ENCODE peak calls at places on chromosomes 16 and 17, in eight cellular contexts. One of them, this sample, is unnamed.

GRCh38 chr17:6796887-6797490 is 21.0 kb downstream of the FBXO39 start:
- DNase-seq in fibroblast of lung: no peak
- DNase-seq in stimulated activated CD4-positive, alpha-beta T cell treated with anti-CD3 and anti-CD28 coated beads, Interleukin-4, amount 100 ng/mL, for 24 hours: no peak
- DNase-seq in mucosa of gallbladder: no peak
- DNase-seq in H4: no peak
- DNase-seq in Peyer's patch: no peak
- DNase-seq in ELR: peak; percentile 58
- DNase-seq in heart left ventricle: no peak
- DNase-seq in this sample: no peak

GRCh38 chr16:23436992-23437391 is 16.0 kb downstream of the COG7 start:
- DNase-seq in ELR: no peak
- DNase-seq in Peyer's patch: no peak
- DNase-seq in stimulated activated CD4-positive, alpha-beta T cell treated with anti-CD3 and anti-CD28 coated beads, Interleukin-4, amount 100 ng/mL, for 24 hours: no peak
- DNase-seq in fibroblast of lung: no peak
- DNase-seq in mucosa of gallbladder: no peak
- DNase-seq in heart left ventricle: no peak
- DNase-seq in H4: no peak
- DNase-seq in this sample: no peak

GRCh38 chr17:50354776-50355175 is 8.8 kb downstream of the XYLT2 start:
- DNase-seq in Peyer's patch: peak; percentile 46
- DNase-seq in fibroblast of lung: no peak
- DNase-seq in heart left ventricle: no peak
- DNase-seq in mucosa of gallbladder: no peak
- DNase-seq in H4: no peak
- DNase-seq in stimulated activated CD4-positive, alpha-beta T cell treated with anti-CD3 and anti-CD28 coated beads, Interleukin-4, amount 100 ng/mL, for 24 hours: no peak
- DNase-seq in ELR: no peak
- DNase-seq in this sample: no peak

GRCh38 chr17:45394913-45395568 is 37.6 kb downstream of the ARHGAP27 start:
- DNase-seq in ELR: peak; percentile 93
- DNase-seq in Peyer's patch: peak; percentile 75
- DNase-seq in heart left ventricle: peak; percentile 77
- DNase-seq in mucosa of gallbladder: peak; percentile 62
- DNase-seq in fibroblast of lung: peak; percentile 91
- DNase-seq in stimulated activated CD4-positive, alpha-beta T cell treated with anti-CD3 and anti-CD28 coated beads, Interleukin-4, amount 100 ng/mL, for 24 hours: peak; percentile 44
- DNase-seq in H4: peak; percentile 69
- DNase-seq in this sample: peak; percentile 80

GRCh38 chr16:19165101-19165500 is 2.9 kb upstream of the SYT17 start:
- DNase-seq in ELR: no peak
- DNase-seq in mucosa of gallbladder: no peak
- DNase-seq in fibroblast of lung: no peak
- DNase-seq in stimulated activated CD4-positive, alpha-beta T cell treated with anti-CD3 and anti-CD28 coated beads, Interleukin-4, amount 100 ng/mL, for 24 hours: no peak
- DNase-seq in heart left ventricle: no peak
- DNase-seq in Peyer's patch: no peak
- DNase-seq in H4: no peak
- DNase-seq in this sample: no peak

GRCh38 chr16:82655315-82655714 is 28.5 kb downstream of the CDH13 start:
- DNase-seq in fibroblast of lung: peak; percentile 85
- DNase-seq in ELR: peak; percentile 94
- DNase-seq in heart left ventricle: peak; percentile 48
- DNase-seq in H4: peak; percentile 91
- DNase-seq in mucosa of gallbladder: peak; percentile 29
- DNase-seq in stimulated activated CD4-positive, alpha-beta T cell treated with anti-CD3 and anti-CD28 coated beads, Interleukin-4, amount 100 ng/mL, for 24 hours: peak; percentile 68
- DNase-seq in Peyer's patch: peak; percentile 86
- DNase-seq in this sample: no peak

GRCh38 chr16:82784567-82784956 is 157.8 kb downstream of the CDH13 start:
- DNase-seq in mucosa of gallbladder: no peak
- DNase-seq in stimulated activated CD4-positive, alpha-beta T cell treated with anti-CD3 and anti-CD28 coated beads, Interleukin-4, amount 100 ng/mL, for 24 hours: no peak
- DNase-seq in heart left ventricle: no peak
- DNase-seq in H4: no peak
- DNase-seq in Peyer's patch: no peak
- DNase-seq in ELR: no peak
- DNase-seq in fibroblast of lung: no peak
- DNase-seq in this sample: no peak

GRCh38 chr16:83574388-83574787 is 233.4 kb upstream of the HSBP1 start:
- DNase-seq in fibroblast of lung: peak; percentile 40
- DNase-seq in H4: peak; percentile 69
- DNase-seq in mucosa of gallbladder: no peak
- DNase-seq in ELR: peak; percentile 90
- DNase-seq in stimulated activated CD4-positive, alpha-beta T cell treated with anti-CD3 and anti-CD28 coated beads, Interleukin-4, amount 100 ng/mL, for 24 hours: no peak
- DNase-seq in heart left ventricle: no peak
- DNase-seq in Peyer's patch: no peak
- DNase-seq in this sample: no peak

GRCh38 chr16:58850627-58851024 is 116.5 kb upstream of the GOT2 start:
- DNase-seq in Peyer's patch: no peak
- DNase-seq in mucosa of gallbladder: no peak
- DNase-seq in heart left ventricle: no peak
- DNase-seq in H4: no peak
- DNase-seq in fibroblast of lung: no peak
- DNase-seq in stimulated activated CD4-positive, alpha-beta T cell treated with anti-CD3 and anti-CD28 coated beads, Interleukin-4, amount 100 ng/mL, for 24 hours: no peak
- DNase-seq in ELR: no peak
- DNase-seq in this sample: no peak

GRCh38 chr17:34006126-34006525 is 249.0 kb upstream of the CCL2 start:
- DNase-seq in fibroblast of lung: no peak
- DNase-seq in mucosa of gallbladder: no peak
- DNase-seq in H4: no peak
- DNase-seq in heart left ventricle: no peak
- DNase-seq in Peyer's patch: no peak
- DNase-seq in stimulated activated CD4-positive, alpha-beta T cell treated with anti-CD3 and anti-CD28 coated beads, Interleukin-4, amount 100 ng/mL, for 24 hours: no peak
- DNase-seq in ELR: no peak
- DNase-seq in this sample: no peak

This sample was measured in smooth muscle cell of the brain vasculature.